ENCODE peak calls at places on chromosomes 5 and 9, in seven cellular contexts. Q is fibroblast of lung, Z is hepatocyte, A is astrocyte, N is OCI-LY7, R is Karpas-422, H is mammary epithelial cell. M is an unnamed sample. For H3K79me2, the result is how much of the 10 kb centered on the place peaks cover.

GRCh38 chr9:7976167-7976755 is 176.7 kb upstream of the DMAC1 start:
- DNase-seq in Q (peak), Z (no peak), A (peak), N (peak), R (peak), H (no peak), M (no peak)

GRCh38 chr5:36710039-36710438 is 103.6 kb downstream of the SLC1A3 start:
- DNase-seq in Q (no peak), Z (no peak), A (no peak), N (no peak), R (no peak), H (no peak), M (no peak)

GRCh38 chr5:30768061-30768460 is 425.4 kb upstream of the CDH6 start:
- DNase-seq in Q (no peak), Z (no peak), A (no peak), N (no peak), R (no peak), H (no peak), M (no peak)

GRCh38 chr5:112196574-112196973 is 222.5 kb downstream of the EPB41L4A start:
- DNase-seq in Q (no peak), Z (no peak), A (no peak), N (no peak), R (no peak), H (no peak), M (no peak)

GRCh38 chr9:87359264-87359663 is 138.4 kb upstream of the DAPK1 start:
- DNase-seq in Q (no peak), Z (no peak), A (no peak), N (no peak), R (no peak), H (no peak), M (no peak)

GRCh38 chr9:133992780-133993634 is 883 bp upstream of the VAV2 start:
- DNase-seq in Q (peak), Z (peak), A (peak), N (peak), R (peak), H (peak), M (peak)

GRCh38 chr5:125129151-125129806 is 382.8 kb upstream of the ZNF608 start:
- DNase-seq in Q (peak), Z (no peak), A (peak), N (no peak), R (no peak), H (peak), M (peak)

GRCh38 chr9:653856-654387 is 187.6 kb upstream of the DMRT1 start:
- DNase-seq in Q (no peak), Z (no peak), A (no peak), N (no peak), R (no peak), H (no peak), M (no peak)

GRCh38 chr5:135019314-135019713 is 14.7 kb downstream of the PITX1 start:
- DNase-seq in Q (no peak), Z (no peak), A (no peak), N (peak), R (peak), H (no peak), M (no peak)

GRCh38 chr5:81140461-81140860 is 92.7 kb upstream of the CKMT2 start:
- DNase-seq in Q (no peak), Z (peak), A (no peak), N (no peak), R (no peak), H (no peak), M (no peak)

GRCh38 chr5:859391-859790 is 8.6 kb upstream of the ZDHHC11 start:
- DNase-seq in Q (no peak), Z (no peak), A (no peak), N (no peak), R (no peak), H (no peak), M (no peak)

GRCh38 chr9:69333716-69334115 is 8.7 kb downstream of the ENTREP1 start:
- DNase-seq in Q (no peak), Z (no peak), A (no peak), N (no peak), R (no peak), H (no peak), M (no peak)

GRCh38 chr9:86732514-86732913 is 214.8 kb downstream of the GAS1 start:
- DNase-seq in Q (peak), Z (no peak), A (peak), N (no peak), R (no peak), H (peak), M (peak)

GRCh38 chr9:121841771-121842611 is 190.6 kb downstream of the DAB2IP start:
- DNase-seq in Q (peak), Z (no peak), A (peak), N (no peak), R (no peak), H (no peak), M (no peak)

GRCh38 chr5:134506054-134507039 is 19.1 kb upstream of the JADE2 start:
- DNase-seq in Q (no peak), Z (peak), A (no peak), N (no peak), R (no peak), H (peak), M (no peak)

GRCh38 chr5:158884827-158885512 is 214.7 kb downstream of the EBF1 start:
- DNase-seq in Q (no peak), Z (no peak), A (no peak), N (peak), R (peak), H (no peak), M (no peak)

GRCh38 chr5:170751631-170752030 is 31.9 kb upstream of the GABRP start:
- DNase-seq in Q (no peak), Z (no peak), A (no peak), N (no peak), R (no peak), H (no peak), M (no peak)

GRCh38 chr9:5869315-5870019 is 21.2 kb upstream of the MLANA start:
- DNase-seq in Q (no peak), Z (no peak), A (no peak), N (peak), R (peak), H (no peak), M (no peak)

GRCh38 chr9:131448818-131449217 is 53.9 kb upstream of the POMT1 start:
- DNase-seq in Q (no peak), Z (no peak), A (no peak), N (no peak), R (no peak), H (no peak), M (no peak)
- H3K79me2 ChIP-seq in Q (under half), Z (half or more), A (half or more), N (under half), R (half or more), H (half or more), M (under half)

GRCh38 chr5:119275146-119275872 is 80.5 kb upstream of the TNFAIP8 start:
- DNase-seq in Q (peak), Z (peak), A (peak), N (no peak), R (no peak), H (peak), M (peak)
- H3K79me2 ChIP-seq in Q (under half), Z (under half), A (under half), N (half or more), R (under half), H (half or more), M (under half)

GRCh38 chr9:93640027-93640426 is 63.6 kb downstream of the PHF2 start:
- DNase-seq in Q (no peak), Z (no peak), A (no peak), N (no peak), R (no peak), H (no peak), M (no peak)
- H3K79me2 ChIP-seq in Q (under half), Z (under half), A (under half), N (under half), R (under half), H (under half), M (under half)

GRCh38 chr9:111000202-111000601 is 38.1 kb downstream of the LPAR1 start:
- DNase-seq in Q (no peak), Z (no peak), A (no peak), N (no peak), R (no peak), H (no peak), M (no peak)

GRCh38 chr9:110999379-110999778 is 38.9 kb downstream of the LPAR1 start:
- DNase-seq in Q (no peak), Z (no peak), A (no peak), N (no peak), R (no peak), H (no peak), M (no peak)

GRCh38 chr9:110996436-110997224 is 41.6 kb downstream of the LPAR1 start:
- DNase-seq in Q (peak), Z (peak), A (peak), N (no peak), R (no peak), H (peak), M (no peak)

GRCh38 chr9:110995511-110996340 is 42.5 kb downstream of the LPAR1 start:
- DNase-seq in Q (peak), Z (no peak), A (peak), N (no peak), R (no peak), H (no peak), M (no peak)

DNA sequence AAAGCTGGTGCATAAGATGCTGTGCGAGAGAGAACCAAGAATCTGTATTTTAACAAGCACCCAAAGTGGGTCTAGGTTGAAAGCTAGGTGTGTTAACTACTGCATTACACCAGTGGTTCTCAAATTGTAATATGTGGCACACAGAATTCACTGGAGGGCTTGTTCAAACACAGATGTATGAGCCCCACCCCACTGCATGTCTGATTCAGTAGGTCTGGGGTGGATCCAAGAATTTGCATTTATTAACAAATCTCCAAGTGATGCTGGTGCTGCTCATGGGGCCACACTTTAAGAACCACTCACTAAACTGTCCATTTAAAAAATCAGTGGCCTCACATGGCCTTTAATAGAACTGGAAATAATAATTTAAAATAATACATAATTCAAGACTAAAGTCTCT is 40.4 kb downstream of the LPAR1 start:
- DNase-seq in Q (peak), Z (no peak), A (peak), N (no peak), R (no peak), H (peak), M (no peak)
- H3K79me2 ChIP-seq in Q (half or more), Z (half or more), A (under half), N (under half), R (under half), H (half or more), M (under half)

GRCh38 chr5:32572778-32573480 is 12.4 kb upstream of the SUB1 start:
- DNase-seq in Q (no peak), Z (no peak), A (no peak), N (peak), R (peak), H (no peak), M (no peak)
- H3K79me2 ChIP-seq in Q (under half), Z (under half), A (under half), N (under half), R (under half), H (under half), M (under half)

GRCh38 chr9:18785604-18786003 is 247.4 kb downstream of the SAXO1 start:
- DNase-seq in Q (no peak), Z (no peak), A (no peak), N (no peak), R (no peak), H (no peak), M (no peak)
- H3K79me2 ChIP-seq in Q (under half), Z (under half), A (under half), N (under half), R (under half), H (under half), M (under half)

GRCh38 chr9:109934499-109935214 is 154.7 kb downstream of the PALM2AKAP2 start:
- DNase-seq in Q (peak), Z (no peak), A (peak), N (no peak), R (no peak), H (no peak), M (no peak)
- H3K79me2 ChIP-seq in Q (under half), Z (under half), A (under half), N (under half), R (under half), H (under half), M (under half)

GRCh38 chr9:98006127-98006796 is 23.1 kb downstream of the ANP32B start:
- DNase-seq in Q (peak), Z (no peak), A (peak), N (no peak), R (no peak), H (no peak), M (no peak)

GRCh38 chr9:98007251-98007928 is 24.2 kb downstream of the ANP32B start:
- DNase-seq in Q (no peak), Z (no peak), A (no peak), N (no peak), R (no peak), H (peak), M (no peak)

GRCh38 chr9:97997330-97998276 is 14.5 kb downstream of the ANP32B start:
- DNase-seq in Q (no peak), Z (no peak), A (no peak), N (no peak), R (no peak), H (no peak), M (no peak)

GRCh38 chr9:98008764-98009163 is 25.6 kb downstream of the ANP32B start:
- DNase-seq in Q (no peak), Z (no peak), A (no peak), N (no peak), R (no peak), H (peak), M (no peak)

GRCh38 chr9:98002808-98003207 is 19.7 kb downstream of the ANP32B start:
- DNase-seq in Q (no peak), Z (no peak), A (no peak), N (no peak), R (no peak), H (no peak), M (no peak)
- H3K79me2 ChIP-seq in Q (half or more), Z (half or more), A (half or more), N (half or more), R (half or more), H (half or more), M (half or more)

GRCh38 chr9:91179237-91180138 is 182.2 kb downstream of the AUH start:
- DNase-seq in Q (peak), Z (no peak), A (peak), N (no peak), R (no peak), H (peak), M (no peak)

GRCh38 chr9:91182429-91182828 is 179.3 kb downstream of the AUH start:
- DNase-seq in Q (no peak), Z (peak), A (no peak), N (no peak), R (no peak), H (peak), M (no peak)

GRCh38 chr9:91180240-91180929 is 181.3 kb downstream of the AUH start:
- DNase-seq in Q (no peak), Z (no peak), A (no peak), N (no peak), R (no peak), H (no peak), M (no peak)

GRCh38 chr9:91181541-91181940 is 180.2 kb downstream of the AUH start:
- DNase-seq in Q (no peak), Z (no peak), A (no peak), N (no peak), R (no peak), H (no peak), M (no peak)

GRCh38 chr9:91180930-91181268 is 180.8 kb downstream of the AUH start:
- DNase-seq in Q (no peak), Z (no peak), A (no peak), N (no peak), R (no peak), H (no peak), M (no peak)
- H3K79me2 ChIP-seq in Q (under half), Z (under half), A (under half), N (under half), R (under half), H (under half), M (under half)

DNA sequence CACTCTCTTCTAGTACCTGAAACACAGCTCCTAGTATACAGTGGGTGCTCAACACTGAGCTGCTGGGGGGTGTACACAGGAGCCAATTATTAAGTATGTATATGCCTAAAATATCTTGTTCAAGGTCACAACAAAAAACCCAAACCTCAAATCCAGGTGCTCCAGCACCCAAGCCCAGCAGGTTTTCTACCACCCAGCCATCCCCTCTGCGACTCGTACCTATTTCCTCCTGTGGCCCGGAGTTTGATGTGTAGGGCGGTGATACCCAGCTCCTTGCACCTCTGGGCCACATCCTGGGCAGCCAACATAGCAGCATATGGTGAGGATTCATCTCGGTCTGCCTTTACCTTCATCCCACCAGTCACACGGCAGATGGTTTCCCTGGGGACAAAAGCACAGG is 3.0 kb downstream of the RPS14 start:
- DNase-seq in Q (no peak), Z (no peak), A (no peak), N (no peak), R (no peak), H (no peak), M (no peak)
- H3K79me2 ChIP-seq in Q (under half), Z (under half), A (under half), N (under half), R (under half), H (under half), M (under half)